ENCODE peak calls at places on chromosomes 5 and 9, in seven cellular contexts. D is cardiac muscle cell; M is effector memory CD4-positive, alpha-beta T cell; V is body of pancreas; Y is CD8-positive, alpha-beta T cell; N is IMR-90; P is RWPE2. E is an unnamed sample.
A peak's percentile ranks its signal among the peaks of the same experiment; 100 is the strongest.

GRCh38 chr5:169344629-169345028 is 43.7 kb upstream of the SLIT3 start:
- DNase-seq in D (no peak), M (no peak), V (peak; percentile 17), Y (no peak), N (no peak), P (no peak), E (no peak)

GRCh38 chr9:3578786-3579185 is 53.0 kb upstream of the RFX3 start:
- DNase-seq in D (peak; percentile 71), M (no peak), V (no peak), Y (no peak), N (peak; percentile 72), P (no peak), E (no peak)

GRCh38 chr9:122252796-122253195 is 11.8 kb downstream of the RBM18 start:
- DNase-seq in D (peak; percentile 39), M (no peak), V (no peak), Y (no peak), N (no peak), P (no peak), E (no peak)

GRCh38 chr5:132008961-132009680 is 2.3 kb downstream of the ACSL6 start:
- DNase-seq in D (no peak), M (no peak), V (no peak), Y (no peak), N (no peak), P (peak; percentile 61), E (no peak)

GRCh38 chr9:72038408-72038807 is 22.0 kb downstream of the C9orf57 start:
- DNase-seq in D (peak; percentile 79), M (no peak), V (no peak), Y (no peak), N (no peak), P (no peak), E (no peak)

GRCh38 chr9:32627394-32627954 is 8.0 kb downstream of the TAF1L start:
- DNase-seq in D (no peak), M (no peak), V (no peak), Y (no peak), N (no peak), P (no peak), E (no peak)

GRCh38 chr5:11363779-11364178 is 540.5 kb downstream of the CTNND2 start:
- DNase-seq in D (no peak), M (no peak), V (no peak), Y (no peak), N (no peak), P (no peak), E (no peak)

GRCh38 chr9:92253656-92254055 is 39.8 kb downstream of the IARS1 start:
- DNase-seq in D (no peak), M (no peak), V (no peak), Y (no peak), N (no peak), P (no peak), E (no peak)

GRCh38 chr5:137199966-137200365 is 299.2 kb downstream of the SPOCK1 start:
- DNase-seq in D (peak; percentile 17), M (no peak), V (no peak), Y (no peak), N (peak; percentile 60), P (no peak), E (no peak)

GRCh38 chr5:14032944-14033343 is 88.5 kb upstream of the DNAH5 start:
- DNase-seq in D (peak; percentile 48), M (no peak), V (no peak), Y (no peak), N (peak; percentile 33), P (no peak), E (no peak)

GRCh38 chr9:77593528-77593927 is 54.6 kb downstream of the GNA14 start:
- DNase-seq in D (no peak), M (no peak), V (no peak), Y (no peak), N (no peak), P (no peak), E (no peak)

GRCh38 chr5:160496334-160496733 is 74.7 kb downstream of the PTTG1 start:
- DNase-seq in D (no peak), M (no peak), V (no peak), Y (no peak), N (no peak), P (no peak), E (no peak)

GRCh38 chr5:172007153-172007794 is 836 bp upstream of the FBXW11 start:
- DNase-seq in D (peak; percentile 31), M (no peak), V (no peak), Y (no peak), N (peak; percentile 39), P (no peak), E (no peak)

GRCh38 chr5:62569466-62569865 is 9.2 kb upstream of the LRRC70 start:
- DNase-seq in D (peak; percentile 33), M (no peak), V (no peak), Y (no peak), N (no peak), P (no peak), E (no peak)

GRCh38 chr9:72539824-72540347 is 18.5 kb downstream of the TMC1 start:
- DNase-seq in D (no peak), M (no peak), V (no peak), Y (no peak), N (no peak), P (no peak), E (no peak)

GRCh38 chr5:73591698-73592501 is 26.4 kb downstream of the UTP15 start:
- DNase-seq in D (peak; percentile 33), M (no peak), V (no peak), Y (no peak), N (peak; percentile 79), P (no peak), E (no peak)

GRCh38 chr5:154589511-154589910 is 111.5 kb upstream of the HAND1 start:
- DNase-seq in D (no peak), M (no peak), V (no peak), Y (no peak), N (no peak), P (no peak), E (no peak)

GRCh38 chr9:135214054-135214640 is 126.7 kb downstream of the OLFM1 start:
- DNase-seq in D (no peak), M (no peak), V (no peak), Y (no peak), N (no peak), P (peak; percentile 35), E (no peak)

GRCh38 chr9:83448606-83449005 is 89.6 kb downstream of the FRMD3 start:
- DNase-seq in D (no peak), M (no peak), V (no peak), Y (no peak), N (no peak), P (no peak), E (no peak)

GRCh38 chr5:146390469-146390868 is 51.8 kb downstream of the POU4F3 start:
- DNase-seq in D (no peak), M (no peak), V (no peak), Y (no peak), N (no peak), P (no peak), E (no peak)

GRCh38 chr9:22622823-22623222 is 176.2 kb downstream of the DMRTA1 start:
- DNase-seq in D (no peak), M (no peak), V (no peak), Y (no peak), N (peak; percentile 0), P (no peak), E (no peak)

GRCh38 chr5:140042551-140043507 is at the start of gene NRG2:
- DNase-seq in D (peak; percentile 55), M (peak; percentile 10), V (peak; percentile 69), Y (peak; percentile 21), N (peak; percentile 7), P (peak; percentile 72), E (peak; percentile 75)

GRCh38 chr9:132609184-132609583 is 26.8 kb downstream of the BARHL1 start:
- DNase-seq in D (no peak), M (no peak), V (no peak), Y (no peak), N (no peak), P (no peak), E (no peak)

GRCh38 chr5:43312699-43313034 is 545 bp downstream of the HMGCS1 start:
- DNase-seq in D (no peak), M (no peak), V (no peak), Y (no peak), N (no peak), P (no peak), E (no peak)

GRCh38 chr9:130693101-130693425 is 517 bp upstream of the EXOSC2 start:
- DNase-seq in D (no peak), M (no peak), V (no peak), Y (no peak), N (no peak), P (no peak), E (no peak)

GRCh38 chr5:137833463-137833862 is 34.2 kb upstream of the MYOT start:
- DNase-seq in D (peak; percentile 23), M (no peak), V (peak; percentile 16), Y (no peak), N (peak; percentile 47), P (peak; percentile 78), E (no peak)

GRCh38 chr5:120396186-120396585 is 67.9 kb upstream of the PRR16 start:
- DNase-seq in D (no peak), M (no peak), V (no peak), Y (no peak), N (peak; percentile 74), P (no peak), E (no peak)

DNA sequence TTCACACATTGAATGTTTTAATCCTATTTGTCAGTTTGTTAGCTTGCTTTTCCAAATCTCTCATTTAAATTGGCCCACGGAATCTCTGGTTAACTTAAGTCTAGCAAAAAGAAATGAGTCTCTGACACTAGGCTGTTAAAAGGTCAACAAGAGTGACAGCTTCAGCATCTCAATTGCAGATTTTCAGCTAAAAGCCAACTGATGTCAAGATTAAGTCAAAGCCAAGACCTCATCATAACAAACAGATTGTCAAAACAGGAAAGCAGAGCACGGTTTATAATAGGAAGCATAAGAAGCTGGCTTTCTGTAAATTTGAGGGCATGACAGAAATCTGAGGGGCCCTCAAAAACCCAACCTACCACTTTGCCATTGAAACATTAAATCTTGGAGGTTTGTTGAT is 49.4 kb upstream of the CDH9 start:
- DNase-seq in D (no peak), M (no peak), V (no peak), Y (no peak), N (no peak), P (no peak), E (no peak)
- H3K9me3 ChIP-seq in D (no peaks in the 10 kb centered on the region), M (no peaks in the 10 kb centered on the region), V (no peaks in the 10 kb centered on the region), Y (no peaks in the 10 kb centered on the region), N (no peaks in the 10 kb centered on the region), P (no peaks in the 10 kb centered on the region), E (no peaks in the 10 kb centered on the region)

GRCh38 chr9:107907715-107908114 is 418.1 kb upstream of the KLF4 start:
- DNase-seq in D (no peak), M (no peak), V (no peak), Y (no peak), N (no peak), P (no peak), E (no peak)
- H3K27ac ChIP-seq in D (no peak overlapping the region), M (no peak overlapping the region), V (no peak overlapping the region), Y (no peak overlapping the region), N (no peak overlapping the region), P (no peak overlapping the region), E (no peak overlapping the region)

DNA sequence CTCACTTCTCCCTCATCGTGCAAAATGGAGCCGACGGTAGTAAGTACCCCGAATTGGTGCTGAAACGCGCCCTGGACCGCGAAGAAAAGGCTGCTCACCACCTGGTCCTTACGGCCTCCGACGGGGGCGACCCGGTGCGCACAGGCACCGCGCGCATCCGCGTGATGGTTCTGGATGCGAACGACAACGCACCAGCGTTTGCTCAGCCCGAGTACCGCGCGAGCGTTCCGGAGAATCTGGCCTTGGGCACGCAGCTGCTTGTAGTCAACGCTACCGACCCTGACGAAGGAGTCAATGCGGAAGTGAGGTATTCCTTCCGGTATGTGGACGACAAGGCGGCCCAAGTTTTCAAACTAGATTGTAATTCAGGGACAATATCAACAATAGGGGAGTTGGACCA is 979 bp downstream of the PCDHGA12 start:
- DNase-seq in D (peak; percentile 67), M (no peak), V (no peak), Y (no peak), N (no peak), P (no peak), E (no peak)
- H3K9me3 ChIP-seq in D (peaks cover 5% of the 10 kb centered on the region), M (peaks cover 11% of the 10 kb centered on the region), V (no peaks in the 10 kb centered on the region), Y (peaks cover 16% of the 10 kb centered on the region), N (peaks cover 36% of the 10 kb centered on the region), P (peaks cover 40% of the 10 kb centered on the region), E (no peaks in the 10 kb centered on the region)

GRCh38 chr5:159181152-159181551 is 28.2 kb downstream of the RNF145 start:
- DNase-seq in D (peak; percentile 36), M (no peak), V (no peak), Y (no peak), N (peak; percentile 46), P (no peak), E (no peak)
- H3K27ac ChIP-seq in D (no peak overlapping the region), M (no peak overlapping the region), V (no peak overlapping the region), Y (no peak overlapping the region), N (peak overlapping the region; percentile 63), P (peak overlapping the region; percentile 95), E (no peak overlapping the region)

E was measured in testis.